ENCODE peak calls at places on chromosomes 6 and 20, in four cellular contexts. Q, J, G and U are unnamed samples.

GRCh38 chr20:35055445-35056276 is 36.9 kb downstream of the TRPC4AP start:
- DNase-seq in Q (no peak), J (no peak), G (no peak), U (no peak)

GRCh38 chr6:110939429-110939828 is 19.1 kb upstream of the GTF3C6 start:
- DNase-seq in G (no peak), Q (no peak), J (no peak), U (no peak)

GRCh38 chr6:3281669-3282460 is 23.1 kb downstream of the PSMG4 start:
- DNase-seq in G (no peak), Q (no peak), J (no peak), U (no peak)

GRCh38 chr20:63064310-63064709 is 57.5 kb upstream of the BHLHE23 start:
- DNase-seq in G (no peak), Q (no peak), J (peak; percentile 40), U (no peak)

GRCh38 chr20:40494238-40494637 is 194.8 kb downstream of the MAFB start:
- DNase-seq in J (no peak), G (no peak), Q (no peak), U (no peak)

GRCh38 chr6:18584372-18584771 is 197.2 kb downstream of the RNF144B start:
- DNase-seq in J (no peak), G (no peak), Q (no peak), U (no peak)

GRCh38 chr6:29941476-29941875 is 856 bp upstream of the HLA-A start:
- DNase-seq in G (no peak), Q (no peak), J (no peak), U (no peak)

GRCh38 chr6:31877651-31878161 is 1.1 kb downstream of the SLC44A4 start:
- DNase-seq in Q (peak; percentile 59), G (no peak), J (peak; percentile 91), U (peak; percentile 87)

GRCh38 chr6:56540232-56540631 is 102.5 kb downstream of the DST start:
- DNase-seq in J (no peak), Q (no peak), G (no peak), U (peak; percentile 25)

GRCh38 chr6:18147160-18147559 is 7.7 kb downstream of the TPMT start:
- DNase-seq in J (no peak), Q (peak; percentile 68), G (no peak), U (peak; percentile 33)

GRCh38 chr6:3363296-3364025 is 93.4 kb downstream of the SLC22A23 start:
- DNase-seq in J (peak; percentile 86), Q (peak; percentile 91), G (no peak), U (peak; percentile 94)

GRCh38 chr6:142195862-142196536 is 48.9 kb downstream of the VTA1 start:
- DNase-seq in J (no peak), G (no peak), Q (no peak), U (no peak)

GRCh38 chr6:148203970-148204369 is 138.7 kb upstream of the SASH1 start:
- DNase-seq in J (no peak), Q (no peak), G (peak; percentile 75), U (no peak)

GRCh38 chr6:112007805-112008204 is 46.1 kb upstream of the CCN6 start:
- DNase-seq in J (no peak), Q (no peak), G (no peak), U (no peak)

GRCh38 chr20:56393133-56393472 is 658 bp downstream of the CSTF1 start:
- DNase-seq in Q (peak; percentile 11), J (no peak), G (peak; percentile 37), U (peak; percentile 36)

GRCh38 chr6:105445461-105445860 is 42.6 kb upstream of the PREP start:
- DNase-seq in Q (no peak), G (no peak), J (no peak), U (no peak)

GRCh38 chr6:137680678-137681346 is 186.2 kb upstream of the TNFAIP3 start:
- DNase-seq in G (no peak), Q (no peak), J (no peak), U (peak; percentile 18)

GRCh38 chr6:41786451-41787218 is 859 bp upstream of the TOMM6 start:
- DNase-seq in G (peak; percentile 86), J (peak; percentile 96), Q (peak; percentile 87), U (peak; percentile 84)

GRCh38 chr6:30683980-30684338 is 2.5 kb downstream of the PPP1R18 start:
- DNase-seq in Q (no peak), G (no peak), J (no peak), U (no peak)

GRCh38 chr6:85594197-85594930 is 706 bp upstream of the SNX14 start:
- DNase-seq in J (no peak), Q (no peak), G (no peak), U (peak; percentile 52)

GRCh38 chr20:51757226-51757625 is 11.0 kb downstream of the ATP9A start:
- DNase-seq in J (no peak), G (no peak), Q (no peak), U (no peak)

GRCh38 chr6:111957623-111958315 is 84.5 kb upstream of the FYN start:
- DNase-seq in G (no peak), J (no peak), Q (no peak), U (no peak)

GRCh38 chr6:170108890-170109587 is 181.8 kb downstream of the DLL1 start:
- DNase-seq in J (no peak), Q (no peak), G (no peak), U (no peak)

GRCh38 chr6:52231411-52232127 is 12.7 kb downstream of the IL17F start:
- DNase-seq in J (no peak), G (no peak), Q (no peak), U (no peak)

GRCh38 chr6:79168695-79168980 is 65.8 kb downstream of the HMGN3 start:
- DNase-seq in Q (no peak), G (no peak), J (no peak), U (no peak)

GRCh38 chr20:1918766-1919165 is 23.6 kb downstream of the SIRPA start:
- DNase-seq in G (no peak), Q (no peak), J (no peak), U (no peak)

GRCh38 chr6:16409531-16410441 is 171.4 kb downstream of the GMPR start:
- DNase-seq in J (peak; percentile 30), G (peak; percentile 34), Q (peak; percentile 53), U (peak; percentile 54)

GRCh38 chr6:111973897-111974639 is 79.8 kb upstream of the CCN6 start:
- DNase-seq in J (no peak), Q (no peak), G (peak; percentile 35), U (no peak)

GRCh38 chr6:40962241-40962640 is 76.8 kb downstream of the UNC5CL start:
- DNase-seq in G (no peak), Q (peak; percentile 69), J (peak; percentile 50), U (peak; percentile 36)

GRCh38 chr20:61856626-61857413 is 208.9 kb downstream of the TAF4 start:
- DNase-seq in G (no peak), J (no peak), Q (no peak), U (no peak)

GRCh38 chr6:35343092-35343834 is 905 bp downstream of the PPARD start:
- DNase-seq in Q (no peak), J (peak; percentile 10), G (no peak), U (peak; percentile 39)

GRCh38 chr20:64065973-64066341 is 3.0 kb downstream of the TCEA2 start:
- DNase-seq in G (peak; percentile 57), Q (peak; percentile 51), J (peak; percentile 78), U (no peak)

GRCh38 chr6:2480267-2480966 is 235.0 kb upstream of the GMDS start:
- DNase-seq in Q (no peak), J (no peak), G (no peak), U (no peak)